ENCODE peak calls at places on chromosomes 4 and X, in seven cellular contexts. M is NCI-H187, U is GM13977, Q is activated B cell treated with CpG ODN at 0.5 μM for 24 hours, X is islet precursor cell, T is GM20000, H is C1 segment of cervical spinal cord. V is an unnamed sample.

GRCh38 chr4:185305979-185306442 is 89.7 kb downstream of the LRP2BP start:
- DNase-seq in Q (no peak), M (no peak), H (peak), X (peak), T (no peak), U (no peak), V (peak)

GRCh38 chr4:2537011-2537830 is 774 bp downstream of the FAM193A start:
- DNase-seq in X (peak), M (peak), T (peak), H (peak), U (peak), Q (peak), V (peak)

GRCh38 chrX:107429090-107429489 is 20.4 kb upstream of the FRMPD3 start:
- DNase-seq in X (no peak), H (no peak), M (no peak), Q (no peak), U (no peak), T (no peak), V (peak)

GRCh38 chr4:142773505-142773904 is 72.6 kb downstream of the INPP4B start:
- DNase-seq in M (no peak), Q (no peak), H (no peak), U (no peak), T (no peak), X (no peak), V (no peak)

GRCh38 chr4:174365018-174365587 is 81.4 kb downstream of the CEP44 start:
- DNase-seq in M (no peak), H (no peak), T (peak), Q (no peak), X (no peak), U (no peak), V (no peak)

GRCh38 chrX:1592128-1592862 is 891 bp downstream of the AKAP17A start:
- DNase-seq in M (no peak), U (peak), Q (peak), X (peak), H (no peak), T (peak), V (peak)

GRCh38 chrX:37672563-37672962 is 13.0 kb upstream of the XK start:
- DNase-seq in M (no peak), H (no peak), U (no peak), T (no peak), X (no peak), Q (no peak), V (no peak)

GRCh38 chr4:138305055-138305454 is 62.9 kb upstream of the SLC7A11 start:
- DNase-seq in Q (no peak), H (no peak), T (no peak), U (no peak), X (no peak), M (no peak), V (no peak)

GRCh38 chr4:6746721-6747689 is 31.0 kb downstream of the BLOC1S4 start:
- DNase-seq in H (no peak), Q (no peak), U (no peak), T (no peak), X (no peak), M (no peak), V (no peak)

GRCh38 chrX:95218964-95219363 is 1465.7 kb upstream of the DIAPH2 start:
- DNase-seq in X (peak), T (no peak), H (no peak), M (no peak), U (no peak), Q (no peak), V (no peak)

GRCh38 chr4:173252024-173252935 is 81.9 kb downstream of the HMGB2 start:
- DNase-seq in U (peak), H (peak), X (peak), M (peak), Q (no peak), T (peak), V (no peak)

GRCh38 chrX:155857561-155857960 is 23.6 kb upstream of the VAMP7 start:
- DNase-seq in T (no peak), X (no peak), U (no peak), H (no peak), M (no peak), Q (no peak), V (peak)

GRCh38 chr4:158949094-158949493 is 153.8 kb upstream of the RAPGEF2 start:
- DNase-seq in M (no peak), T (no peak), Q (no peak), X (no peak), H (no peak), U (no peak), V (no peak)

GRCh38 chrX:19576742-19577141 is 61.4 kb upstream of the MAP3K15 start:
- DNase-seq in T (no peak), U (no peak), M (no peak), Q (no peak), H (no peak), X (no peak), V (no peak)

GRCh38 chrX:110421499-110422455 is 63.1 kb downstream of the RTL9 start:
- DNase-seq in U (no peak), Q (no peak), H (no peak), X (no peak), T (no peak), M (no peak), V (no peak)

GRCh38 chr4:176717237-176717636 is 75.5 kb downstream of the VEGFC start:
- DNase-seq in Q (no peak), X (no peak), H (no peak), T (no peak), M (no peak), U (no peak), V (no peak)

GRCh38 chrX:63784346-63784901 is 590 bp downstream of the ARHGEF9 start:
- DNase-seq in H (no peak), T (no peak), M (no peak), U (no peak), Q (no peak), X (no peak), V (no peak)

GRCh38 chr4:167469436-167469835 is 235.1 kb upstream of the SPOCK3 start:
- DNase-seq in U (no peak), T (no peak), M (no peak), X (no peak), Q (no peak), H (no peak), V (no peak)

GRCh38 chr4:90281956-90282355 is 154.8 kb downstream of the CCSER1 start:
- DNase-seq in Q (no peak), U (no peak), T (no peak), H (no peak), X (no peak), M (no peak), V (no peak)

GRCh38 chrX:120287513-120288112 is 23.6 kb downstream of the TMEM255A start:
- DNase-seq in M (no peak), U (no peak), H (no peak), Q (no peak), X (no peak), T (no peak), V (no peak)

GRCh38 chrX:69618803-69619202 is 2.9 kb downstream of the EDA start:
- DNase-seq in H (no peak), Q (no peak), T (peak), M (no peak), X (no peak), U (no peak), V (no peak)

GRCh38 chrX:49192722-49193328 is 6.7 kb upstream of the PRICKLE3 start:
- DNase-seq in M (no peak), X (no peak), U (no peak), H (no peak), Q (no peak), T (peak), V (peak)

GRCh38 chr4:38583102-38583501 is 80.9 kb upstream of the KLF3 start:
- DNase-seq in H (no peak), M (no peak), T (no peak), Q (no peak), U (no peak), X (no peak), V (no peak)

GRCh38 chrX:15903186-15903681 is 48.6 kb upstream of the AP1S2 start:
- DNase-seq in Q (peak), M (no peak), H (no peak), X (no peak), U (peak), T (peak), V (no peak)

GRCh38 chr4:2289311-2289954 is 27.5 kb upstream of the MXD4 start:
- DNase-seq in T (no peak), Q (no peak), H (no peak), U (no peak), M (no peak), X (no peak), V (peak)

GRCh38 chr4:108417923-108418322 is 202.5 kb upstream of the RPL34 start:
- DNase-seq in M (no peak), U (no peak), Q (no peak), X (no peak), T (no peak), H (no peak), V (no peak)

GRCh38 chrX:149630681-149631292 is 805 bp downstream of the TMEM185A start:
- DNase-seq in U (no peak), H (no peak), Q (no peak), M (no peak), T (no peak), X (no peak), V (no peak)

V was measured in endodermal cell.